ENCODE peak calls at places on chromosomes 6 and 20, in ten cellular contexts. J is kidney epithelial cell; N is PC-3; H is psoas muscle; I is CD8-positive, alpha-beta T cell; A is HL-60; Y is PC-9; S is ovary; X is heart right ventricle; Q is IMR-90. Z is an unnamed sample.

GRCh38 chr20:63737940-63738686 is 1.5 kb upstream of the SLC2A4RG start:
- DNase-seq in J (no peak), N (no peak), H (peak; percentile 64), I (no peak), A (no peak), Y (no peak), S (peak; percentile 61), X (no peak), Q (no peak), Z (no peak)

GRCh38 chr6:125099211-125100017 is 54.2 kb upstream of the TPD52L1 start:
- DNase-seq in J (no peak), N (peak; percentile 60), H (peak; percentile 78), I (no peak), A (no peak), Y (peak; percentile 74), S (peak; percentile 61), X (peak; percentile 62), Q (peak; percentile 50), Z (no peak)

GRCh38 chr6:136334853-136335252 is 45.2 kb upstream of the BCLAF1 start:
- DNase-seq in J (no peak), N (no peak), H (no peak), I (no peak), A (no peak), Y (no peak), S (no peak), X (no peak), Q (no peak), Z (no peak)

GRCh38 chr6:146914563-146915483 is 289.4 kb upstream of the STXBP5 start:
- DNase-seq in J (peak; percentile 92), N (peak; percentile 90), H (peak; percentile 48), I (no peak), A (peak; percentile 59), Y (peak; percentile 37), S (peak; percentile 32), X (no peak), Q (peak; percentile 96), Z (peak; percentile 95)

GRCh38 chr6:148599967-148600426 is 146.8 kb upstream of the UST start:
- DNase-seq in J (no peak), N (no peak), H (no peak), I (no peak), A (no peak), Y (no peak), S (no peak), X (no peak), Q (peak; percentile 62), Z (no peak)

GRCh38 chr20:38635721-38636285 is 34.2 kb downstream of the ARHGAP40 start:
- DNase-seq in J (peak; percentile 9), N (peak; percentile 79), H (no peak), I (no peak), A (peak; percentile 40), Y (no peak), S (no peak), X (no peak), Q (peak; percentile 32), Z (no peak)

GRCh38 chr6:139597781-139598368 is 223.4 kb upstream of the CITED2 start:
- DNase-seq in J (no peak), N (peak; percentile 39), H (peak; percentile 77), I (no peak), A (peak; percentile 80), Y (no peak), S (peak; percentile 81), X (peak; percentile 59), Q (peak; percentile 98), Z (peak; percentile 98)

GRCh38 chr20:6081236-6081635 is 27.4 kb upstream of the LRRN4 start:
- DNase-seq in J (no peak), N (peak; percentile 23), H (no peak), I (no peak), A (no peak), Y (no peak), S (no peak), X (no peak), Q (peak; percentile 52), Z (no peak)

GRCh38 chr6:90202156-90202555 is 94.5 kb downstream of the BACH2 start:
- DNase-seq in J (no peak), N (no peak), H (no peak), I (no peak), A (no peak), Y (no peak), S (no peak), X (no peak), Q (no peak), Z (no peak)

GRCh38 chr6:37205997-37206340 is 36.0 kb downstream of the PIM1 start:
- DNase-seq in J (no peak), N (no peak), H (no peak), I (no peak), A (no peak), Y (no peak), S (no peak), X (no peak), Q (no peak), Z (no peak)

GRCh38 chr6:131787955-131788712 is 19.7 kb upstream of the ENPP1 start:
- DNase-seq in J (no peak), N (peak; percentile 13), H (peak; percentile 74), I (no peak), A (no peak), Y (no peak), S (no peak), X (peak; percentile 27), Q (peak; percentile 72), Z (no peak)

GRCh38 chr20:25867776-25868649 is 171.4 kb upstream of the ZNF337 start:
- DNase-seq in J (no peak), N (no peak), H (peak; percentile 91), I (peak; percentile 48), A (no peak), Y (peak; percentile 68), S (peak; percentile 74), X (peak; percentile 86), Q (peak; percentile 16), Z (no peak)
- H3K27me3 ChIP-seq in J (peaks cover 47% of the 10 kb centered on the region), N (no peaks in the 10 kb centered on the region), H (no peaks in the 10 kb centered on the region), I (no peaks in the 10 kb centered on the region), A (peaks cover 16% of the 10 kb centered on the region), Y (no peaks in the 10 kb centered on the region), S (no peaks in the 10 kb centered on the region), X (peaks cover 27% of the 10 kb centered on the region), Q (peaks cover 18% of the 10 kb centered on the region), Z (no peaks in the 10 kb centered on the region)

DNA sequence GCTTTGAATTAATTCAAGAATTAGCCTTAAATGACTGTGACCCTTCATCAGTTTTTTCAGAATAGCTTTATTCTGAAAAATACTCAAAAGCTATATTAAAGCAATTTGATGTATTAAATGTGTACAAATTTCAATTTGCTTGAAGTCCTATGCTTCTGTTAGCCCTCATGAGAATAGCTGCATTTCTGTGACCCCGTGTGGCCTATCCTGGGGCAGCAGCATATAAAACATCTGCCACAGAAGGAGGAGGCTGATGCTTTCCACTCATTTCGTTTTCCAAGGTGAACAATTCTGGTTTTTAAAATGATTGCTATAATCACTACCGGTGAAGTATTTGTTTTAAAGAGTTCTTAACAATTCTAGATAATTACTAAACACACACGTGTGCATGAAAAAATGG is 360.3 kb downstream of the BTBD9 start:
- DNase-seq in J (no peak), N (peak; percentile 22), H (no peak), I (no peak), A (no peak), Y (no peak), S (no peak), X (no peak), Q (no peak), Z (no peak)
- TF ChIP-seq CTCF in J (no peak), N (peak; percentile 47), H (no peak), I (no peak), A (no peak), Y (no peak), S (no peak), X (no peak), Q (peak; percentile 33), Z (peak; percentile 24)

GRCh38 chr20:24661255-24661654 is 191.8 kb downstream of the SYNDIG1 start:
- DNase-seq in J (no peak), N (no peak), H (no peak), I (no peak), A (no peak), Y (no peak), S (no peak), X (no peak), Q (no peak), Z (no peak)

GRCh38 chr20:24662756-24663399 is 193.4 kb downstream of the SYNDIG1 start:
- DNase-seq in J (no peak), N (no peak), H (no peak), I (no peak), A (no peak), Y (no peak), S (no peak), X (no peak), Q (peak; percentile 48), Z (no peak)

GRCh38 chr20:24663496-24663895 is 194.1 kb downstream of the SYNDIG1 start:
- DNase-seq in J (no peak), N (no peak), H (no peak), I (no peak), A (no peak), Y (no peak), S (no peak), X (no peak), Q (no peak), Z (no peak)

GRCh38 chr20:24660651-24661050 is 191.2 kb downstream of the SYNDIG1 start:
- DNase-seq in J (no peak), N (no peak), H (no peak), I (no peak), A (no peak), Y (no peak), S (no peak), X (no peak), Q (no peak), Z (no peak)

DNA sequence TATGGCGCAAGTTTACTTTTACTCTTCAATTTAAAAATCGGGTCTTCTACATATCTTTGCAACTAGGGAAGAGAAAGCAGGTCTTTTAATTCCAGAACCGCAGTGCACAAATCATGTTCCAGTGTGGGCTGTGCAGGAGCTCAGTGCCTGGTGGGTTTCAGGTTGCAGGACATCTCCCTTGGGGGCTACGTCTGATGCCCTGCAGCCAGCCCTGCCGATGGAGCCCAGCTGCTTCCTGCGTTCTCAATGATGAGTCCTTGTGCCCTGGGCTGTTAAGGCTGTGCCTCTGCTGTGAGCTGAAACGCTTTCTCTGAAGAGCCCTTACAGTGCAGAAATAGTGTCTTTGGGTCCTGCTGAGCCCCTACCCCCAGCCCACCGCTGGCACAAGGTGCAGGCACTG is 192.9 kb downstream of the SYNDIG1 start:
- DNase-seq in J (no peak), N (no peak), H (no peak), I (no peak), A (no peak), Y (no peak), S (no peak), X (no peak), Q (no peak), Z (no peak)
- H3K27me3 ChIP-seq in J (peaks cover 2% of the 10 kb centered on the region), N (no peaks in the 10 kb centered on the region), H (peaks cover 4% of the 10 kb centered on the region), I (no peaks in the 10 kb centered on the region), A (peaks cover 4% of the 10 kb centered on the region), Y (no peaks in the 10 kb centered on the region), S (no peaks in the 10 kb centered on the region), X (no peaks in the 10 kb centered on the region), Q (peaks cover 22% of the 10 kb centered on the region), Z (no peaks in the 10 kb centered on the region)

DNA sequence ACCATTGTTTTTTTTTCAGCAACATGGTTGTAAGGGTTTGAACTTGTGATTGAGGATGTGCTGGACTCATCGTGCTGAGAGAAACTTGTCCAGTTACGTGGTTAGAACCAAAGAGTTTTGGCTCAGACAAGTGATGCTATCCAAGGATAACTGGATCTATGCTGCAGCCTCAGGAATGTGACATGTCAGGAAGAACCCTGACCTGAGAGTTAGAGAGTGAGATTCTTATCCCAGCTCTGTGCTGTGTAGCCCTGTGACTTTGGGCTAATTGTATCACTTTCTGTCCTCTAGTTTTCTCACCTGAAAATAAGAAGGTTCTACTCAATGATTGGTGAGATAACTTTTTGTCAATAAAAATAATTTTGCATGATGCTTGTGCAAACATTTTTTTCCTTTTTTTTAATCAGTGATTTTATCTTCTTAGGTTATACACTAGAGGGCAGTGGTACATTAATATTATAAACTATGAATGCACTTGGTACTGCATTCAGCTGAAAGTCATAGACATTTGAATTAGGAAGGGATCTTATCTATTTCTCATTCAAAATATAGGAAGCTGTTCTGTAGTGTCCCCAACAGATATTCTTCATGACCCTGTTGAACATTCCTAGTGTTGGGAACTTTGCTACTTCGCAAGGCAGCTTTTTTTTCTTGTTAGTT is 141.1 kb downstream of the RNF144B start:
- DNase-seq in J (no peak), N (peak; percentile 55), H (no peak), I (no peak), A (no peak), Y (no peak), S (no peak), X (no peak), Q (peak; percentile 13), Z (no peak)
- TF ChIP-seq CTCF in J (peak; percentile 15), N (peak; percentile 72), H (peak; percentile 32), I (no peak), A (no peak), Y (peak; percentile 66), S (no peak), X (peak; percentile 12), Q (peak; percentile 45), Z (peak; percentile 26)